ENCODE peak calls at places on chromosomes 1 and 21, in eight cellular contexts. W is pancreas, C is HTR-8/SVneo, N is T-helper 1 cell, D is ELR, K is heart left ventricle, Q is epithelial cell of prostate, M is NCI-H1694. G is an unnamed sample.

GRCh38 chr1:169689395-169689794 is 22.0 kb downstream of the SELL start:
- DNase-seq in N (no peak), K (no peak), W (no peak), M (no peak), C (no peak), Q (no peak), D (no peak), G (no peak)

GRCh38 chr1:21232044-21232443 is 55.3 kb upstream of the EIF4G3 start:
- DNase-seq in M (peak), C (peak), K (no peak), N (peak), D (peak), Q (no peak), W (no peak), G (peak)

GRCh38 chr21:26707241-26707640 is 134.2 kb upstream of the CYYR1 start:
- DNase-seq in C (no peak), D (no peak), M (no peak), W (no peak), K (no peak), N (no peak), Q (no peak), G (no peak)

GRCh38 chr1:211828584-211829342 is 1.8 kb downstream of the LPGAT1 start:
- DNase-seq in W (no peak), Q (no peak), D (peak), K (no peak), C (no peak), M (no peak), N (no peak), G (no peak)

GRCh38 chr1:226778657-226779058 is 39.6 kb upstream of the ITPKB start:
- DNase-seq in N (no peak), D (peak), C (peak), Q (peak), W (no peak), M (no peak), K (no peak), G (no peak)

GRCh38 chr1:1943834-1944570 is 24.9 kb upstream of the TMEM52 start:
- DNase-seq in K (peak), Q (no peak), C (peak), W (peak), N (peak), M (no peak), D (peak), G (peak)

GRCh38 chr1:233440952-233441401 is 113.5 kb downstream of the MAP3K21 start:
- DNase-seq in Q (peak), M (peak), W (no peak), N (no peak), K (no peak), C (peak), D (peak), G (peak)

GRCh38 chr1:220370041-220370700 is 97.9 kb upstream of the RAB3GAP2 start:
- DNase-seq in Q (peak), C (peak), K (no peak), N (no peak), D (peak), W (no peak), M (no peak), G (no peak)

GRCh38 chr1:187313115-187313514 is 484.4 kb downstream of the PLA2G4A start:
- DNase-seq in Q (no peak), W (no peak), N (no peak), K (no peak), D (peak), M (no peak), C (peak), G (no peak)

GRCh38 chr1:228108055-228108690 is 926 bp downstream of the MRPL55 start:
- DNase-seq in N (no peak), D (no peak), C (no peak), W (no peak), M (no peak), K (no peak), Q (no peak), G (peak)

GRCh38 chr21:41754481-41754891 is 12.4 kb downstream of the RIPK4 start:
- DNase-seq in D (no peak), M (no peak), C (no peak), W (no peak), K (no peak), Q (no peak), N (no peak), G (no peak)

GRCh38 chr1:214638997-214639396 is 36.0 kb downstream of the CENPF start:
- DNase-seq in C (no peak), N (no peak), K (no peak), D (peak), W (no peak), Q (no peak), M (no peak), G (no peak)

GRCh38 chr1:181111559-181111958 is 23.1 kb downstream of the IER5 start:
- DNase-seq in D (peak), C (no peak), M (no peak), Q (no peak), N (no peak), W (no peak), K (no peak), G (no peak)

GRCh38 chr1:155313266-155313665 is 4.6 kb downstream of the FDPS start:
- DNase-seq in K (no peak), Q (no peak), W (no peak), C (no peak), M (no peak), N (no peak), D (no peak), G (no peak)

GRCh38 chr1:21936366-21937031 is 611 bp downstream of the HSPG2 start:
- DNase-seq in W (peak), D (peak), K (no peak), Q (no peak), M (no peak), C (no peak), N (no peak), G (no peak)

GRCh38 chr1:204503122-204503912 is 8.7 kb upstream of the PIK3C2B start:
- DNase-seq in D (peak), Q (no peak), N (peak), C (no peak), K (no peak), M (peak), W (no peak), G (peak)

GRCh38 chr1:156912310-156912709 is 8.1 kb upstream of the LRRC71 start:
- DNase-seq in K (no peak), M (no peak), D (no peak), C (no peak), Q (no peak), N (no peak), W (no peak), G (no peak)

GRCh38 chr1:177780096-177780700 is 189.7 kb downstream of the SEC16B start:
- DNase-seq in Q (peak), N (no peak), D (peak), K (no peak), M (peak), W (no peak), C (peak), G (peak)

GRCh38 chr1:201190005-201190404 is 619 bp upstream of the IGFN1 start:
- DNase-seq in N (no peak), C (no peak), D (no peak), Q (no peak), K (no peak), M (no peak), W (no peak), G (no peak)

GRCh38 chr1:39046811-39047210 is 20.7 kb downstream of the NDUFS5 start:
- DNase-seq in N (no peak), C (no peak), Q (no peak), W (no peak), D (no peak), M (no peak), K (no peak), G (no peak)

GRCh38 chr1:214990619-214991018 is 91.9 kb upstream of the KCNK2 start:
- DNase-seq in N (no peak), K (no peak), W (no peak), C (peak), M (no peak), D (peak), Q (peak), G (no peak)

GRCh38 chr1:218524526-218524925 is 179.4 kb downstream of the TGFB2 start:
- DNase-seq in W (no peak), M (no peak), C (no peak), D (no peak), N (no peak), Q (no peak), K (no peak), G (no peak)

GRCh38 chr1:147486876-147487656 is 54.2 kb upstream of the BCL9 start:
- DNase-seq in D (no peak), K (no peak), M (no peak), W (no peak), N (no peak), Q (no peak), C (no peak), G (no peak)

GRCh38 chr1:111236379-111236778 is 8.9 kb downstream of the CHI3L2 start:
- DNase-seq in C (no peak), Q (no peak), K (no peak), M (no peak), W (no peak), N (no peak), D (no peak), G (no peak)

GRCh38 chr1:94541175-94542087 is at the start of gene F3:
- DNase-seq in C (peak), K (peak), N (peak), D (peak), W (peak), Q (peak), M (peak), G (peak)

GRCh38 chr1:20233394-20233793 is 47.1 kb upstream of the PLA2G2C start:
- DNase-seq in C (no peak), D (peak), Q (no peak), M (peak), N (no peak), W (no peak), K (no peak), G (no peak)

GRCh38 chr1:151822404-151822803 is 9.2 kb downstream of the RORC start:
- DNase-seq in C (no peak), M (no peak), W (no peak), K (no peak), D (no peak), Q (no peak), N (no peak), G (peak)

GRCh38 chr1:205495237-205495823 is 9.1 kb upstream of the CDK18 start:
- DNase-seq in N (no peak), W (no peak), M (peak), K (peak), D (no peak), C (no peak), Q (no peak), G (no peak)

GRCh38 chr1:27589841-27590426 is 14.0 kb downstream of the AHDC1 start:
- DNase-seq in K (no peak), Q (no peak), C (no peak), D (no peak), M (no peak), N (no peak), W (no peak), G (no peak)

GRCh38 chr1:24540906-24541710 is 14.8 kb upstream of the NCMAP start:
- DNase-seq in W (no peak), C (peak), K (no peak), D (peak), Q (no peak), M (no peak), N (no peak), G (peak)

GRCh38 chr1:88061830-88062177 is 622.3 kb upstream of the PKN2 start:
- DNase-seq in K (no peak), Q (no peak), M (no peak), C (no peak), D (no peak), W (no peak), N (no peak), G (no peak)

GRCh38 chr1:209368864-209369598 is 214.5 kb upstream of the CAMK1G start:
- DNase-seq in C (peak), M (peak), K (peak), D (peak), Q (no peak), N (no peak), W (no peak), G (no peak)

GRCh38 chr1:8198522-8198921 is 119.4 kb upstream of the SLC45A1 start:
- DNase-seq in K (no peak), N (no peak), Q (no peak), C (no peak), D (no peak), M (no peak), W (no peak), G (peak)

GRCh38 chr21:32448803-32449594 is 36.5 kb downstream of the EVA1C start:
- DNase-seq in K (no peak), N (no peak), M (no peak), D (no peak), Q (no peak), C (no peak), W (no peak), G (no peak)

GRCh38 chr21:18725653-18726052 is 322.1 kb upstream of the TMPRSS15 start:
- DNase-seq in W (no peak), N (no peak), K (no peak), Q (no peak), C (no peak), M (no peak), D (no peak), G (no peak)

GRCh38 chr1:6048179-6048867 is 2.6 kb downstream of the KCNAB2 start:
- DNase-seq in C (no peak), N (no peak), W (no peak), Q (no peak), K (no peak), D (peak), M (no peak), G (no peak)